ENCODE peak calls at places on chromosome 5, in five cellular contexts. D is stimulated activated CD8-positive, alpha-beta memory T cell treated with anti-CD3 and anti-CD28 coated beads, Interleukin-4, amount 100 ng/mL, for 24 hours; U is ureter; E is retinal pigment epithelial cell; X is activated CD4-positive, alpha-beta memory T cell treated with anti-CD3 and anti-CD28 coated beads for 36 hours. J is an unnamed sample.

GRCh38 chr5:170546257-170546656 is 42.4 kb downstream of the KCNIP1 start:
- DNase-seq in D (no peak), U (no peak), E (no peak), X (no peak), J (peak; percentile 87)

GRCh38 chr5:143695244-143695885 is 116.6 kb upstream of the HMHB1 start:
- DNase-seq in D (no peak), U (no peak), E (no peak), X (no peak), J (no peak)

GRCh38 chr5:172113036-172113435 is 75.0 kb downstream of the STK10 start:
- DNase-seq in D (peak; percentile 66), U (no peak), E (no peak), X (peak; percentile 91), J (no peak)

GRCh38 chr5:151005187-151005974 is 15.0 kb upstream of the GPX3 start:
- DNase-seq in D (no peak), U (peak; percentile 61), E (no peak), X (no peak), J (no peak)

GRCh38 chr5:141413540-141414069 is 818 bp downstream of the PCDHGA10 start:
- DNase-seq in D (no peak), U (no peak), E (no peak), X (no peak), J (no peak)

GRCh38 chr5:36790847-36791246 is 85.7 kb upstream of the NIPBL start:
- DNase-seq in D (no peak), U (no peak), E (no peak), X (no peak), J (no peak)

GRCh38 chr5:16713386-16713928 is 96.7 kb upstream of the RETREG1 start:
- DNase-seq in D (no peak), U (no peak), E (peak; percentile 81), X (no peak), J (no peak)

GRCh38 chr5:128290152-128290858 is 206.7 kb downstream of the SLC12A2 start:
- DNase-seq in D (no peak), U (no peak), E (peak; percentile 36), X (no peak), J (no peak)

GRCh38 chr5:124746916-124747769 is 704 bp upstream of the ZNF608 start:
- DNase-seq in D (no peak), U (peak; percentile 86), E (peak; percentile 95), X (no peak), J (peak; percentile 65)

GRCh38 chr5:177371705-177372533 is 12.3 kb upstream of the SLC34A1 start:
- DNase-seq in D (no peak), U (no peak), E (no peak), X (peak; percentile 61), J (peak; percentile 32)

J was measured in MG63.